ENCODE peak calls at places on chromosomes 6 and 20, in six cellular contexts. One of them, this sample, is unnamed. For H3K4me1, the result is how much of the 10 kb centered on the place peaks cover.

GRCh38 chr6:41789937-41790502 is 2.5 kb downstream of the TOMM6 start:
- DNase-seq in iPS DF 6.9: no peak
- DNase-seq in pancreas: no peak
- DNase-seq in neuronal stem cell: no peak
- DNase-seq in cardiac muscle cell: no peak
- DNase-seq in mucosa of descending colon: no peak
- DNase-seq in this sample: no peak

GRCh38 chr6:89122625-89123024 is 4.8 kb upstream of the SRSF12 start:
- DNase-seq in mucosa of descending colon: peak
- DNase-seq in iPS DF 6.9: no peak
- DNase-seq in cardiac muscle cell: peak
- DNase-seq in pancreas: no peak
- DNase-seq in neuronal stem cell: no peak
- DNase-seq in this sample: no peak

GRCh38 chr6:122014961-122015360 is 384.5 kb upstream of the HSF2 start:
- DNase-seq in mucosa of descending colon: no peak
- DNase-seq in cardiac muscle cell: no peak
- DNase-seq in neuronal stem cell: no peak
- DNase-seq in iPS DF 6.9: no peak
- DNase-seq in pancreas: no peak
- DNase-seq in this sample: no peak

GRCh38 chr6:43785220-43785752 is 15.3 kb downstream of the VEGFA start:
- DNase-seq in cardiac muscle cell: no peak
- DNase-seq in iPS DF 6.9: no peak
- DNase-seq in pancreas: no peak
- DNase-seq in neuronal stem cell: no peak
- DNase-seq in mucosa of descending colon: no peak
- DNase-seq in this sample: no peak

GRCh38 chr6:112311950-112312547 is 35.1 kb upstream of the RFPL4B start:
- DNase-seq in iPS DF 6.9: no peak
- DNase-seq in cardiac muscle cell: peak
- DNase-seq in neuronal stem cell: no peak
- DNase-seq in pancreas: no peak
- DNase-seq in mucosa of descending colon: no peak
- DNase-seq in this sample: no peak

GRCh38 chr6:150208606-150209352 is 65.9 kb downstream of the PPP1R14C start:
- DNase-seq in iPS DF 6.9: no peak
- DNase-seq in mucosa of descending colon: no peak
- DNase-seq in cardiac muscle cell: no peak
- DNase-seq in pancreas: no peak
- DNase-seq in neuronal stem cell: no peak
- DNase-seq in this sample: no peak

GRCh38 chr6:43951756-43952675 is 175.2 kb downstream of the MRPL14 start:
- DNase-seq in mucosa of descending colon: no peak
- DNase-seq in neuronal stem cell: no peak
- DNase-seq in cardiac muscle cell: no peak
- DNase-seq in pancreas: no peak
- DNase-seq in iPS DF 6.9: no peak
- DNase-seq in this sample: peak

GRCh38 chr20:51800769-51801219 is 1.5 kb downstream of the SALL4 start:
- DNase-seq in mucosa of descending colon: no peak
- DNase-seq in pancreas: peak
- DNase-seq in neuronal stem cell: no peak
- DNase-seq in cardiac muscle cell: peak
- DNase-seq in iPS DF 6.9: no peak
- DNase-seq in this sample: no peak

GRCh38 chr6:29011276-29011734 is 6.2 kb upstream of the ZNF311 start:
- DNase-seq in mucosa of descending colon: peak
- DNase-seq in cardiac muscle cell: peak
- DNase-seq in pancreas: no peak
- DNase-seq in neuronal stem cell: peak
- DNase-seq in iPS DF 6.9: peak
- DNase-seq in this sample: no peak

GRCh38 chr6:41759905-41760579 is 12.8 kb upstream of the PGC start:
- DNase-seq in neuronal stem cell: no peak
- DNase-seq in mucosa of descending colon: no peak
- DNase-seq in iPS DF 6.9: no peak
- DNase-seq in pancreas: no peak
- DNase-seq in cardiac muscle cell: no peak
- DNase-seq in this sample: no peak

GRCh38 chr6:128759901-128760300 is 123.0 kb upstream of the LAMA2 start:
- DNase-seq in pancreas: no peak
- DNase-seq in mucosa of descending colon: no peak
- DNase-seq in neuronal stem cell: no peak
- DNase-seq in cardiac muscle cell: no peak
- DNase-seq in iPS DF 6.9: no peak
- DNase-seq in this sample: no peak

GRCh38 chr6:22880686-22881433 is 311.5 kb downstream of the HDGFL1 start:
- DNase-seq in cardiac muscle cell: peak
- DNase-seq in iPS DF 6.9: no peak
- DNase-seq in neuronal stem cell: no peak
- DNase-seq in mucosa of descending colon: no peak
- DNase-seq in pancreas: no peak
- DNase-seq in this sample: no peak

GRCh38 chr20:4956200-4956810 is 45.0 kb downstream of the SLC23A2 start:
- DNase-seq in neuronal stem cell: peak
- DNase-seq in pancreas: no peak
- DNase-seq in iPS DF 6.9: no peak
- DNase-seq in mucosa of descending colon: no peak
- DNase-seq in cardiac muscle cell: peak
- DNase-seq in this sample: no peak

GRCh38 chr6:165615629-165616028 is 47.4 kb downstream of the PDE10A start:
- DNase-seq in cardiac muscle cell: no peak
- DNase-seq in iPS DF 6.9: no peak
- DNase-seq in mucosa of descending colon: peak
- DNase-seq in pancreas: no peak
- DNase-seq in neuronal stem cell: no peak
- DNase-seq in this sample: peak

GRCh38 chr20:5504061-5504739 is 187.4 kb upstream of the PROKR2 start:
- DNase-seq in cardiac muscle cell: no peak
- DNase-seq in mucosa of descending colon: peak
- DNase-seq in neuronal stem cell: no peak
- DNase-seq in iPS DF 6.9: no peak
- DNase-seq in pancreas: peak
- DNase-seq in this sample: no peak

GRCh38 chr6:9516207-9516606 is 898.7 kb downstream of the TFAP2A start:
- DNase-seq in iPS DF 6.9: no peak
- DNase-seq in pancreas: no peak
- DNase-seq in neuronal stem cell: peak
- DNase-seq in cardiac muscle cell: peak
- DNase-seq in mucosa of descending colon: no peak
- DNase-seq in this sample: no peak

GRCh38 chr20:59498291-59498690 is 106.0 kb upstream of the PHACTR3 start:
- DNase-seq in iPS DF 6.9: no peak
- DNase-seq in pancreas: no peak
- DNase-seq in cardiac muscle cell: no peak
- DNase-seq in neuronal stem cell: no peak
- DNase-seq in mucosa of descending colon: no peak
- DNase-seq in this sample: no peak

GRCh38 chr20:18092890-18093289 is 35.2 kb upstream of the OVOL2 start:
- DNase-seq in pancreas: no peak
- DNase-seq in mucosa of descending colon: no peak
- DNase-seq in neuronal stem cell: no peak
- DNase-seq in cardiac muscle cell: no peak
- DNase-seq in iPS DF 6.9: no peak
- DNase-seq in this sample: no peak

GRCh38 chr6:10343320-10343719 is 71.6 kb downstream of the TFAP2A start:
- DNase-seq in pancreas: no peak
- DNase-seq in mucosa of descending colon: no peak
- DNase-seq in cardiac muscle cell: no peak
- DNase-seq in iPS DF 6.9: no peak
- DNase-seq in neuronal stem cell: no peak
- DNase-seq in this sample: no peak

GRCh38 chr20:1005452-1006027 is 3.4 kb upstream of the RSPO4 start:
- DNase-seq in mucosa of descending colon: peak
- DNase-seq in pancreas: no peak
- DNase-seq in cardiac muscle cell: peak
- DNase-seq in neuronal stem cell: peak
- DNase-seq in iPS DF 6.9: peak
- DNase-seq in this sample: peak

GRCh38 chr6:107894821-107895396 is 63.1 kb downstream of the SEC63 start:
- DNase-seq in mucosa of descending colon: peak
- DNase-seq in neuronal stem cell: no peak
- DNase-seq in iPS DF 6.9: no peak
- DNase-seq in cardiac muscle cell: no peak
- DNase-seq in pancreas: no peak
- DNase-seq in this sample: no peak

GRCh38 chr6:33427585-33428218 is 7.8 kb downstream of the SYNGAP1 start:
- DNase-seq in pancreas: peak
- DNase-seq in cardiac muscle cell: peak
- DNase-seq in mucosa of descending colon: peak
- DNase-seq in neuronal stem cell: no peak
- DNase-seq in iPS DF 6.9: no peak
- DNase-seq in this sample: peak
- H3K4me1 ChIP-seq in pancreas: under half
- H3K4me1 ChIP-seq in cardiac muscle cell: under half
- H3K4me1 ChIP-seq in mucosa of descending colon: under half
- H3K4me1 ChIP-seq in neuronal stem cell: under half
- H3K4me1 ChIP-seq in iPS DF 6.9: under half
- H3K4me1 ChIP-seq in this sample: half or more

DNA sequence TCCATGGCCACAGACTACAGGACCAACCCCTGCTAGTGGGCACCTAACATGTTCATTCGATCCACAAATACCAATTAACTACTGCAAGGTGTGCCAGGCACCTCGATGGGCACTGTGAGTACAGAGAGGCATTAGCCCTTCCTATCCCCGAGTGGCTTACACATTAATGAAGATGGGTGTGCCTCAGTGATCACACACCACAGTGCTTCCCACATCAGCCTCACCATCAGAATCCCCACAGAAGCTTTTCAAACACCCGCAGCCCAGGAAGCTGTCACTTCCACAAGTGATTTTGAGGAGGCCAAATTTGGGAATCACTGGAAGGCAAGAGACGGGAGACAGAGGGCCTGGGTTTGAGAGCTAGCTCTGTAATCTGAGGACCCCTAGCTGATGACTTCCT is 23.7 kb downstream of the EZR start:
- DNase-seq in neuronal stem cell: no peak
- DNase-seq in pancreas: no peak
- DNase-seq in iPS DF 6.9: no peak
- DNase-seq in mucosa of descending colon: no peak
- DNase-seq in cardiac muscle cell: no peak
- DNase-seq in this sample: no peak
- H3K4me1 ChIP-seq in neuronal stem cell: under half
- H3K4me1 ChIP-seq in pancreas: half or more
- H3K4me1 ChIP-seq in iPS DF 6.9: under half
- H3K4me1 ChIP-seq in mucosa of descending colon: half or more
- H3K4me1 ChIP-seq in cardiac muscle cell: under half
- H3K4me1 ChIP-seq in this sample: under half

GRCh38 chr6:33316603-33317417 is 734 bp downstream of the ZBTB22 start:
- DNase-seq in mucosa of descending colon: peak
- DNase-seq in cardiac muscle cell: no peak
- DNase-seq in iPS DF 6.9: no peak
- DNase-seq in pancreas: no peak
- DNase-seq in neuronal stem cell: no peak
- DNase-seq in this sample: no peak

GRCh38 chr6:33317668-33318425 is at the start of gene ZBTB22:
- DNase-seq in mucosa of descending colon: peak
- DNase-seq in cardiac muscle cell: peak
- DNase-seq in neuronal stem cell: peak
- DNase-seq in iPS DF 6.9: peak
- DNase-seq in pancreas: peak
- DNase-seq in this sample: peak

GRCh38 chr6:33317418-33317667 is 201 bp downstream of the ZBTB22 start:
- DNase-seq in mucosa of descending colon: peak
- DNase-seq in neuronal stem cell: no peak
- DNase-seq in iPS DF 6.9: no peak
- DNase-seq in pancreas: peak
- DNase-seq in cardiac muscle cell: no peak
- DNase-seq in this sample: no peak

GRCh38 chr6:33319939-33320314 is 2.4 kb upstream of the ZBTB22 start:
- DNase-seq in iPS DF 6.9: no peak
- DNase-seq in neuronal stem cell: no peak
- DNase-seq in cardiac muscle cell: no peak
- DNase-seq in pancreas: no peak
- DNase-seq in mucosa of descending colon: no peak
- DNase-seq in this sample: no peak

GRCh38 chr6:33318426-33319073 is 1.0 kb upstream of the ZBTB22 start:
- DNase-seq in cardiac muscle cell: no peak
- DNase-seq in pancreas: no peak
- DNase-seq in iPS DF 6.9: no peak
- DNase-seq in neuronal stem cell: no peak
- DNase-seq in mucosa of descending colon: no peak
- DNase-seq in this sample: no peak
- H3K4me1 ChIP-seq in cardiac muscle cell: under half
- H3K4me1 ChIP-seq in pancreas: under half
- H3K4me1 ChIP-seq in iPS DF 6.9: under half
- H3K4me1 ChIP-seq in neuronal stem cell: under half
- H3K4me1 ChIP-seq in mucosa of descending colon: under half
- H3K4me1 ChIP-seq in this sample: half or more

GRCh38 chr20:32619586-32619985 is 34.5 kb upstream of the NOL4L start:
- DNase-seq in mucosa of descending colon: no peak
- DNase-seq in pancreas: no peak
- DNase-seq in cardiac muscle cell: no peak
- DNase-seq in iPS DF 6.9: no peak
- DNase-seq in neuronal stem cell: no peak
- DNase-seq in this sample: no peak
- H3K4me1 ChIP-seq in mucosa of descending colon: under half
- H3K4me1 ChIP-seq in pancreas: under half
- H3K4me1 ChIP-seq in cardiac muscle cell: under half
- H3K4me1 ChIP-seq in iPS DF 6.9: under half
- H3K4me1 ChIP-seq in neuronal stem cell: under half
- H3K4me1 ChIP-seq in this sample: under half

GRCh38 chr20:49748525-49748838 is 34.8 kb upstream of the B4GALT5 start:
- DNase-seq in pancreas: no peak
- DNase-seq in cardiac muscle cell: no peak
- DNase-seq in mucosa of descending colon: no peak
- DNase-seq in iPS DF 6.9: no peak
- DNase-seq in neuronal stem cell: no peak
- DNase-seq in this sample: no peak
- H3K4me1 ChIP-seq in pancreas: under half
- H3K4me1 ChIP-seq in cardiac muscle cell: under half
- H3K4me1 ChIP-seq in mucosa of descending colon: under half
- H3K4me1 ChIP-seq in iPS DF 6.9: under half
- H3K4me1 ChIP-seq in neuronal stem cell: under half
- H3K4me1 ChIP-seq in this sample: under half